ENCODE peak calls at places on chromosome 19, in nine cellular contexts. R, Q, T, Z, F, U, A, Y and I are unnamed samples.

GRCh38 chr19:46537136-46538097 is 41.8 kb upstream of the PNMA8B start:
- DNase-seq in R (peak; percentile 71), Q (no peak), T (no peak), Z (peak; percentile 67), F (peak; percentile 50), U (peak; percentile 84), A (peak; percentile 62), Y (peak; percentile 59), I (peak; percentile 41)

GRCh38 chr19:31252476-31252875 is 96.8 kb downstream of the TSHZ3 start:
- DNase-seq in R (peak; percentile 52), Q (no peak), T (no peak), Z (no peak), F (no peak), U (no peak), A (no peak), Y (no peak), I (no peak)

GRCh38 chr19:52094526-52094925 is 1.0 kb downstream of the ZNF841 start:
- DNase-seq in R (no peak), Q (no peak), T (no peak), Z (no peak), F (no peak), U (no peak), A (no peak), Y (peak; percentile 6), I (no peak)

GRCh38 chr19:18292810-18293641 is 11.6 kb upstream of the JUND start:
- DNase-seq in R (peak; percentile 91), Q (no peak), T (peak; percentile 82), Z (peak; percentile 89), F (peak; percentile 94), U (peak; percentile 92), A (peak; percentile 91), Y (peak; percentile 91), I (peak; percentile 17)

GRCh38 chr19:52336976-52337375 is 933 bp downstream of the ZNF610 start:
- DNase-seq in R (no peak), Q (no peak), T (no peak), Z (no peak), F (peak; percentile 14), U (no peak), A (no peak), Y (peak; percentile 26), I (no peak)

GRCh38 chr19:34457446-34457845 is 24.1 kb upstream of the WTIP start:
- DNase-seq in R (no peak), Q (no peak), T (no peak), Z (no peak), F (peak; percentile 43), U (no peak), A (no peak), Y (no peak), I (no peak)

GRCh38 chr19:34096020-34096915 is 76.0 kb upstream of the LSM14A start:
- DNase-seq in R (no peak), Q (peak; percentile 7), T (peak; percentile 53), Z (no peak), F (peak; percentile 74), U (no peak), A (no peak), Y (peak; percentile 67), I (no peak)

GRCh38 chr19:14758816-14759215 is 19.5 kb downstream of the ADGRE2 start:
- DNase-seq in R (no peak), Q (no peak), T (no peak), Z (no peak), F (peak; percentile 39), U (peak; percentile 23), A (no peak), Y (peak; percentile 38), I (no peak)

GRCh38 chr19:45667620-45668341 is at the start of gene GIPR:
- DNase-seq in R (peak; percentile 61), Q (peak; percentile 80), T (no peak), Z (peak; percentile 66), F (peak; percentile 54), U (peak; percentile 88), A (peak; percentile 57), Y (peak; percentile 81), I (no peak)

GRCh38 chr19:50817941-50818858 is 5.4 kb downstream of the KLK1 start:
- DNase-seq in R (no peak), Q (no peak), T (peak; percentile 76), Z (peak; percentile 68), F (peak; percentile 53), U (peak; percentile 88), A (peak; percentile 37), Y (peak; percentile 77), I (no peak)

GRCh38 chr19:54535601-54536000 is 33.0 kb downstream of the LAIR2 start:
- DNase-seq in R (no peak), Q (no peak), T (no peak), Z (no peak), F (no peak), U (no peak), A (no peak), Y (no peak), I (no peak)

GRCh38 chr19:290539-291521 is at the start of gene PLPP2:
- DNase-seq in R (no peak), Q (no peak), T (no peak), Z (peak; percentile 80), F (no peak), U (no peak), A (no peak), Y (peak; percentile 64), I (no peak)

GRCh38 chr19:47190167-47190727 is 40.8 kb downstream of the BBC3 start:
- DNase-seq in R (no peak), Q (no peak), T (no peak), Z (peak; percentile 88), F (no peak), U (no peak), A (peak; percentile 21), Y (peak; percentile 61), I (peak; percentile 68)

DNA sequence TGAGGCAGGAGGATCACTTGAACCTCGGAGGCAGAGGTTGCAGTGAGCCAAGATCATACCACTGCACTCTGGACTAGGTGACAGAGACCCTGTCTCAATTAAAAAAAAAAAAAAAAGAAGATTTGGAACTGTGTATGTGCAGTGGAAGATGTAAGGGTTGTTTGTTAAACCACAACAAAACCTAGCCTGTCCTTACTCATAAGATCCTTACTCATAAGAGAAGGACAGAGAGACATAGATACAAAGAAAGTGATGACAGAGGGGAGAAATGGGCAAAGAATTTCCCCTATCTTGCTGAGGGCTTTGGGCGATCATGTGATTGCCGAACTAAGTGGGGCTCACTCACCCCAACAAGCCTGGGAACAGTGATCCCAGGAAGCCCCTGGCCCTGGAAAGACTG is 7.9 kb downstream of the ITPKC start:
- DNase-seq in R (no peak), Q (no peak), T (no peak), Z (no peak), F (no peak), U (no peak), A (no peak), Y (no peak), I (no peak)
- H3K4me1 ChIP-seq in R (no peaks in the 10 kb centered on the region), Q (peaks cover 26% of the 10 kb centered on the region), T (peaks cover 2% of the 10 kb centered on the region), Z (peaks cover 43% of the 10 kb centered on the region), F (peaks cover under 1% of the 10 kb centered on the region), U (peaks cover 22% of the 10 kb centered on the region), A (peaks cover 34% of the 10 kb centered on the region), Y (peaks cover 17% of the 10 kb centered on the region), I (no peaks in the 10 kb centered on the region)

GRCh38 chr19:48990400-48990799 is 2.7 kb downstream of the GYS1 start:
- DNase-seq in R (no peak), Q (no peak), T (no peak), Z (no peak), F (no peak), U (no peak), A (no peak), Y (no peak), I (no peak)
- H3K27ac ChIP-seq in R (peak overlapping the region; percentile 95), Q (no peak overlapping the region), T (no peak overlapping the region), Z (no peak overlapping the region), F (no peak overlapping the region), U (no peak overlapping the region), A (peak overlapping the region; percentile 91), Y (no peak overlapping the region), I (no peak overlapping the region)

GRCh38 chr19:19404879-19405860 is at the start of gene GATAD2A:
- DNase-seq in R (peak; percentile 95), Q (peak; percentile 60), T (peak; percentile 96), Z (peak; percentile 94), F (peak; percentile 90), U (peak; percentile 98), A (peak; percentile 93), Y (peak; percentile 98), I (peak; percentile 86)

GRCh38 chr19:19405919-19406877 is 723 bp downstream of the GATAD2A start:
- DNase-seq in R (no peak), Q (no peak), T (peak; percentile 69), Z (peak; percentile 76), F (peak; percentile 62), U (peak; percentile 92), A (peak; percentile 59), Y (peak; percentile 75), I (peak; percentile 54)

GRCh38 chr19:19406878-19407639 is 1.6 kb downstream of the GATAD2A start:
- DNase-seq in R (no peak), Q (no peak), T (no peak), Z (peak; percentile 57), F (peak; percentile 63), U (peak; percentile 85), A (no peak), Y (peak; percentile 72), I (peak; percentile 75)

GRCh38 chr19:19409235-19410030 is 4.0 kb downstream of the GATAD2A start:
- DNase-seq in R (no peak), Q (no peak), T (no peak), Z (no peak), F (no peak), U (peak; percentile 9), A (no peak), Y (no peak), I (no peak)

DNA sequence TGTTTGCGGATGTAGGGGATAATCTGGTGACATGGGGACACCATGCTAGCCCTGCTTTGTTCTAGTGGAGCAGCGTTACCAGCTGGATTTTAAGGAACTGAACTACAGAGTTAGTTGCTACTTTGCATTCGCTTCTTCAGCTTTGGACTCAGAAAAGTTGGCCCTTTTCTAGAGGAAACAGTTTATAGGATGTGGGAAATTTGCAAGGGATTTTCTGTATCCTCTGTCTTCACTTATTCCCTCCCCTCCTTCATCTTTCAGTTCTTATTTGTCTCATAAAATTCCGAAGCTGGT is 2.1 kb downstream of the GATAD2A start:
- DNase-seq in R (no peak), Q (no peak), T (no peak), Z (no peak), F (no peak), U (no peak), A (no peak), Y (no peak), I (no peak)
- H3K4me1 ChIP-seq in R (no peaks in the 10 kb centered on the region), Q (peaks cover 57% of the 10 kb centered on the region), T (peaks cover 21% of the 10 kb centered on the region), Z (peaks cover 79% of the 10 kb centered on the region), F (peaks cover 34% of the 10 kb centered on the region), U (peaks cover 60% of the 10 kb centered on the region), A (peaks cover 81% of the 10 kb centered on the region), Y (peaks cover 34% of the 10 kb centered on the region), I (peaks cover 59% of the 10 kb centered on the region)

GRCh38 chr19:3459965-3460582 is 20.3 kb downstream of the SMIM24 start:
- DNase-seq in R (no peak), Q (no peak), T (no peak), Z (no peak), F (no peak), U (no peak), A (no peak), Y (no peak), I (no peak)
- H3K27ac ChIP-seq in R (peak overlapping the region; percentile 90), Q (no peak overlapping the region), T (no peak overlapping the region), Z (peak overlapping the region; percentile 77), F (no peak overlapping the region), U (peak overlapping the region; percentile 32), A (peak overlapping the region; percentile 90), Y (peak overlapping the region; percentile 67), I (no peak overlapping the region)

GRCh38 chr19:10293637-10294367 is 4.0 kb downstream of the ICAM5 start:
- DNase-seq in R (no peak), Q (no peak), T (no peak), Z (no peak), F (no peak), U (no peak), A (no peak), Y (no peak), I (no peak)
- H3K4me1 ChIP-seq in R (no peaks in the 10 kb centered on the region), Q (peaks cover 22% of the 10 kb centered on the region), T (peaks cover 32% of the 10 kb centered on the region), Z (peaks cover 72% of the 10 kb centered on the region), F (peaks cover 41% of the 10 kb centered on the region), U (peaks cover 58% of the 10 kb centered on the region), A (peaks cover 59% of the 10 kb centered on the region), Y (peaks cover 38% of the 10 kb centered on the region), I (peaks cover 73% of the 10 kb centered on the region)